ENCODE peak calls at places on chromosomes 7 and 10, in ten cellular contexts. R, V, B, L, N, O, K, X, Z and T are unnamed samples.

GRCh38 chr7:128104109-128104742 is 73.0 kb upstream of the LRRC4 start:
- DNase-seq in R (no peak), V (no peak), B (peak), L (no peak), N (no peak), O (peak), K (no peak), X (no peak), Z (peak), T (no peak)

GRCh38 chr10:5563237-5563961 is 38.6 kb downstream of the CALML3 start:
- DNase-seq in R (no peak), V (no peak), B (no peak), L (no peak), N (no peak), O (peak), K (no peak), X (no peak), Z (no peak), T (no peak)

GRCh38 chr10:122939133-122939532 is 14.9 kb downstream of the C10orf88 start:
- DNase-seq in R (no peak), V (no peak), B (no peak), L (no peak), N (no peak), O (no peak), K (no peak), X (no peak), Z (no peak), T (no peak)

GRCh38 chr10:133258818-133259602 is 17.7 kb downstream of the ADAM8 start:
- DNase-seq in R (peak), V (peak), B (no peak), L (peak), N (no peak), O (peak), K (peak), X (peak), Z (no peak), T (peak)

GRCh38 chr7:55387062-55387965 is 22.2 kb downstream of the LANCL2 start:
- DNase-seq in R (no peak), V (no peak), B (no peak), L (no peak), N (no peak), O (no peak), K (no peak), X (no peak), Z (no peak), T (no peak)

GRCh38 chr7:29485376-29486190 is 78.1 kb upstream of the PRR15 start:
- DNase-seq in R (no peak), V (no peak), B (peak), L (no peak), N (no peak), O (no peak), K (no peak), X (no peak), Z (no peak), T (no peak)

GRCh38 chr10:21675157-21675796 is 141.2 kb downstream of the MLLT10 start:
- DNase-seq in R (peak), V (peak), B (peak), L (peak), N (no peak), O (no peak), K (peak), X (no peak), Z (peak), T (no peak)

GRCh38 chr7:28013019-28013418 is 167.6 kb downstream of the JAZF1 start:
- DNase-seq in R (no peak), V (no peak), B (no peak), L (no peak), N (no peak), O (no peak), K (no peak), X (no peak), Z (no peak), T (no peak)

GRCh38 chr7:54788664-54789063 is 29.7 kb upstream of the SEC61G start:
- DNase-seq in R (no peak), V (peak), B (peak), L (peak), N (peak), O (no peak), K (peak), X (no peak), Z (peak), T (no peak)

GRCh38 chr10:72097448-72098300 is 9.3 kb upstream of the SPOCK2 start:
- DNase-seq in R (no peak), V (peak), B (no peak), L (no peak), N (no peak), O (no peak), K (peak), X (no peak), Z (no peak), T (no peak)

GRCh38 chr7:69596723-69597277 is 1.5 kb upstream of the AUTS2 start:
- DNase-seq in R (no peak), V (no peak), B (no peak), L (no peak), N (no peak), O (no peak), K (no peak), X (no peak), Z (no peak), T (no peak)

GRCh38 chr7:21318190-21318915 is 109.5 kb upstream of the SP4 start:
- DNase-seq in R (no peak), V (peak), B (no peak), L (no peak), N (no peak), O (no peak), K (peak), X (no peak), Z (no peak), T (no peak)

GRCh38 chr7:112296416-112296815 is 89.9 kb downstream of the ZNF277 start:
- DNase-seq in R (no peak), V (no peak), B (no peak), L (no peak), N (no peak), O (no peak), K (no peak), X (no peak), Z (no peak), T (no peak)

GRCh38 chr10:114764656-114765055 is 56.9 kb upstream of the FHIP2A start:
- DNase-seq in R (no peak), V (no peak), B (no peak), L (no peak), N (no peak), O (no peak), K (no peak), X (no peak), Z (no peak), T (no peak)

GRCh38 chr10:49189422-49189821 is 1.2 kb upstream of the TMEM273 start:
- DNase-seq in R (no peak), V (no peak), B (no peak), L (no peak), N (no peak), O (no peak), K (no peak), X (no peak), Z (no peak), T (no peak)

GRCh38 chr10:94409016-94409657 is 6.8 kb downstream of the TBC1D12 start:
- DNase-seq in R (no peak), V (no peak), B (no peak), L (no peak), N (no peak), O (no peak), K (no peak), X (no peak), Z (no peak), T (no peak)

GRCh38 chr7:67398916-67399315 is 402.3 kb downstream of the TYW1 start:
- DNase-seq in R (no peak), V (no peak), B (no peak), L (no peak), N (no peak), O (no peak), K (no peak), X (no peak), Z (no peak), T (no peak)

GRCh38 chr10:26486985-26487850 is 49.1 kb downstream of the APBB1IP start:
- DNase-seq in R (peak), V (peak), B (no peak), L (peak), N (no peak), O (no peak), K (peak), X (peak), Z (no peak), T (no peak)